ENCODE peak calls at places on chromosomes 2 and 18, in six cellular contexts. W, S, B, C, X and I are unnamed samples.

GRCh38 chr2:241389697-241390096 is 33.6 kb downstream of the FARP2 start:
- DNase-seq in W (no peak), S (no peak), B (no peak), C (no peak), X (no peak), I (no peak)

GRCh38 chr2:28134262-28134812 is 243.8 kb downstream of the BABAM2 start:
- DNase-seq in W (peak; percentile 52), S (no peak), B (no peak), C (no peak), X (no peak), I (no peak)

GRCh38 chr2:233429175-233429897 is 75.0 kb downstream of the DGKD start:
- DNase-seq in W (no peak), S (no peak), B (no peak), C (no peak), X (no peak), I (no peak)

GRCh38 chr2:4391013-4391412 is 687.6 kb downstream of the DCDC2C start:
- DNase-seq in W (no peak), S (no peak), B (no peak), C (no peak), X (no peak), I (no peak)

GRCh38 chr2:121293450-121294325 is 8.7 kb upstream of the TFCP2L1 start:
- DNase-seq in W (peak; percentile 71), S (no peak), B (no peak), C (no peak), X (no peak), I (no peak)

GRCh38 chr2:74142340-74142739 is 5.4 kb downstream of the BOLA3 start:
- DNase-seq in W (no peak), S (no peak), B (no peak), C (no peak), X (no peak), I (no peak)

GRCh38 chr2:28377984-28378678 is 14.5 kb upstream of the FOSL2 start:
- DNase-seq in W (peak; percentile 80), S (no peak), B (no peak), C (no peak), X (no peak), I (no peak)

GRCh38 chr2:11872247-11872947 is 126.0 kb downstream of the LPIN1 start:
- DNase-seq in W (no peak), S (no peak), B (no peak), C (no peak), X (peak; percentile 35), I (no peak)

GRCh38 chr2:43158259-43158880 is 68.0 kb downstream of the ZFP36L2 start:
- DNase-seq in W (peak; percentile 92), S (peak; percentile 40), B (no peak), C (peak; percentile 90), X (peak; percentile 75), I (peak; percentile 95)

GRCh38 chr2:169363027-169363569 is 764 bp upstream of the LRP2 start:
- DNase-seq in W (no peak), S (no peak), B (no peak), C (no peak), X (no peak), I (no peak)
- H3K4me3 ChIP-seq in W (peak overlapping the region; percentile 63), S (peak overlapping the region; percentile 33), B (peak overlapping the region; percentile 24), C (peak overlapping the region; percentile 23), X (peak overlapping the region; percentile 24), I (peak overlapping the region; percentile 48)

DNA sequence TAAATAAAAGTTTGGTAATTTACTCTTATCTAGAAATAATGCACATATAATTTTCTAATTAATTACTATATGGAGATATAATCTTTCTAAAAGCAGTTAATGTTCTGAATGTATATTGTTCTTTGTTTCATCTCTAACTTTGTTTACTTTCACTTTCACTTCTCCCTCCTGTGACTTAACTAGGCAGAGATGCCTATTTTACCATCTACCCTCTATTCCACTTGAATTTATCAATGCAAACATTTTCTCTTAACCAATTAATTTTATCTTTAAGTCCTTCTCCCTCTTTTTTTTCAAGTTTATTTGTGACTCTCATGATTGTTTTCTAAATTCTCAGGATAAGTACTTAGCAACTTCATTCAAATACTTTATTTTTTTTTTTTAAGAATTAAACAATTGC is 55.1 kb upstream of the IL1RL1 start:
- DNase-seq in W (no peak), S (no peak), B (no peak), C (no peak), X (no peak), I (no peak)
- H3K4me3 ChIP-seq in W (peak overlapping the region; percentile 5), S (no peak overlapping the region), B (no peak overlapping the region), C (no peak overlapping the region), X (no peak overlapping the region), I (no peak overlapping the region)

DNA sequence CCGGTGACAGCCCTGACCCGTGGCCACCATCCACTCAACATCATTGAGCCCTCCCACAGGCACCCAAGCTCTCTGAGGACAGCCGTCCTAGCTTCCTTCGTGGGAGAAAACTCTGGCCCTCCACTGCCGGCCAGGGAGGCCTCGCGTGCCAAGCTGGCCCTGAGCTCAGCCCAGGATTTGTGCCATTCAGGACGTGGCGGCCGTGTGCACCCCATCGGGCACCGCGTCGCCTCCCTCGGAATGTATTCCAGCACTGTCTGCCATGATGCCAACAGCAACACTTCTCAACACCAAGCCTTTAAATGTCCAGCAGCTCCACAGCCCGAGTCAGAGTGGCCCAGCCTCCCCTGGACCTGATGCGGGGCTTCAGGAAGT is 35.7 kb downstream of the ZNF516 start:
- DNase-seq in W (no peak), S (no peak), B (no peak), C (peak; percentile 53), X (no peak), I (no peak)
- H3K4me3 ChIP-seq in W (no peak overlapping the region), S (peak overlapping the region; percentile 1), B (no peak overlapping the region), C (no peak overlapping the region), X (no peak overlapping the region), I (peak overlapping the region; percentile 30)

DNA sequence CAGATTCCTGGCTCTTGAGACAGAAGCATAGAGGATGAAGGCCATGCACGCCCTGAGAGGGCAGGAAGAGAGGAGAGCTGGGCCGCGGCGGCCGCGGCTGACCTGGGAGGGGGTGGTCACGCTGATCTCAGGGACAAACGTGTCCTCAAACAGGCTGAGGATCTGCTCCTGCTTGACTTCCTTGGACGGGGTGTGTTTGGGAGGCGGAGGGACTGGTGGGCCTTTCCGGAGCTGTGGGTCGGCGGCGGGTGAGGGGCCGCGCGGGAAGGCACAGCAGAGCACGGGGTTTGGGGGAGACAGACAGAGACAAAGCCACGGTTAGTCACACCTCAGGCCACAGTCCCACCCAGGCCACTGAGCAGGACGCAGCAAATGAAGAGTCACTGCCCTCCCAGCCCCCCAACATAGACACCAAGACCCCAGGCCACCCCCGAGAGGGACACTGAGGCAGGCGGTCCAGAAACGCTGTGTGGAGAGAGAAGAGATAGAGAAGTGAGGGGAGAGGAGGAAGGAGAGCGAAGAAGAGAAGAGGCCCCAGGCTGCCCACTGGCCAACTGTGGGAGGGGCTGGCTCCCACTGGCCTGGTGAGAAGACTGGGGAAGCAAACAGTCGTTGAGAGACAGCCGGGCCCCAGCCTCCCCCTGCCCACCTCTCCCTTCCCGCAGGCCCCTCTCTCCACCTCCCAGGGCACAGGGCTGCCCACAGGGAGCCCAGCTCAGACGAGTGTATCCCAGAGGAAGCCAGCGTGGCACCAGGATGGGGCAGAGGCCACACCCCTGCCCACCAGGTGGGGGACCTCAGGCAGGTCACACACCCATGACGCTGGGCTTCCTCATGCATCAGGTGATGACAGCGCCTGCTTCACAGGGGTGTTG is 49.3 kb downstream of the BIN1 start:
- DNase-seq in W (no peak), S (no peak), B (no peak), C (peak; percentile 35), X (no peak), I (no peak)
- H3K4me3 ChIP-seq in W (no peak overlapping the region), S (no peak overlapping the region), B (no peak overlapping the region), C (no peak overlapping the region), X (no peak overlapping the region), I (no peak overlapping the region)

GRCh38 chr18:23357992-23358594 is 95.0 kb upstream of the RIOK3 start:
- DNase-seq in W (peak; percentile 46), S (no peak), B (no peak), C (peak; percentile 78), X (no peak), I (peak; percentile 81)
- H3K4me3 ChIP-seq in W (peak overlapping the region; percentile 15), S (no peak overlapping the region), B (no peak overlapping the region), C (no peak overlapping the region), X (no peak overlapping the region), I (peak overlapping the region; percentile 13)

GRCh38 chr2:238846503-238847431 is 1.1 kb upstream of the TWIST2 start:
- DNase-seq in W (peak; percentile 50), S (no peak), B (no peak), C (no peak), X (no peak), I (no peak)
- H3K4me3 ChIP-seq in W (peak overlapping the region; percentile 63), S (peak overlapping the region; percentile 83), B (no peak overlapping the region), C (peak overlapping the region; percentile 68), X (peak overlapping the region; percentile 90), I (peak overlapping the region; percentile 72)

GRCh38 chr2:206831442-206831995 is 66.1 kb downstream of the FASTKD2 start:
- DNase-seq in W (peak; percentile 42), S (no peak), B (no peak), C (no peak), X (no peak), I (no peak)
- H3K4me3 ChIP-seq in W (no peak overlapping the region), S (no peak overlapping the region), B (no peak overlapping the region), C (no peak overlapping the region), X (no peak overlapping the region), I (no peak overlapping the region)

GRCh38 chr18:35573531-35573930 is 8.0 kb upstream of the GALNT1 start:
- DNase-seq in W (no peak), S (no peak), B (no peak), C (no peak), X (no peak), I (no peak)

GRCh38 chr18:35571138-35571537 is 10.4 kb upstream of the GALNT1 start:
- DNase-seq in W (no peak), S (no peak), B (no peak), C (no peak), X (peak; percentile 57), I (no peak)

GRCh38 chr18:35570182-35570581 is 11.4 kb upstream of the GALNT1 start:
- DNase-seq in W (no peak), S (no peak), B (no peak), C (no peak), X (no peak), I (no peak)

GRCh38 chr18:35577045-35577848 is 4.3 kb upstream of the GALNT1 start:
- DNase-seq in W (no peak), S (no peak), B (no peak), C (no peak), X (no peak), I (no peak)

DNA sequence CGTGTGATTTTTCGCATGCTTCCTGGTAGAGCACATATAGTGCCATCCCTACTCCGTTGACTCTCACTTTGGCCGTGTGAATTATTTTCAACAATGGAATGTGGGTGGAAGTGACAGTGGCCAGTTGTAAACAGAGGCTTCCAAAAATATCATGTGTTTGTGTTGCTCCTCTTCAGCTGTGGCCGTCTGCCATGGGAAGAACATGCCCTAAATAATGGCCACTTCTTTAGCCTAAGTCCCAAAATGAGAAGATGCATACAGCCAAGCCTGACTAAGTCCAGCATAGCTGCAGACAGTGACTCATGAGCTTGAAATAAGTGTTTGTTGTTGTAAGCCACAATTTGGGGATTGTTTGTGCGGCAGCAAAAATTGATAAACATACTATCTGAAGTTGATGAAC is 8.9 kb upstream of the GALNT1 start:
- DNase-seq in W (no peak), S (no peak), B (no peak), C (no peak), X (peak; percentile 67), I (no peak)
- H3K4me3 ChIP-seq in W (no peak overlapping the region), S (no peak overlapping the region), B (no peak overlapping the region), C (no peak overlapping the region), X (no peak overlapping the region), I (no peak overlapping the region)